ENCODE peak calls at places on chromosomes 11 and 22, in eight cellular contexts. One of them, this sample, is unnamed.

GRCh38 chr11:70364745-70365535 is 33.4 kb upstream of the CTTN start:
- DNase-seq in GM23338: no peak
- DNase-seq in CD8-positive, alpha-beta T cell: peak
- DNase-seq in spleen: peak
- DNase-seq in heart right ventricle: no peak
- DNase-seq in epithelial cell of proximal tubule: no peak
- DNase-seq in suprapubic skin: no peak
- DNase-seq in neuronal stem cell: no peak
- DNase-seq in this sample: no peak

GRCh38 chr11:69817265-69818236 is 1.7 kb downstream of the FGF3 start:
- DNase-seq in GM23338: peak
- DNase-seq in CD8-positive, alpha-beta T cell: no peak
- DNase-seq in spleen: no peak
- DNase-seq in heart right ventricle: no peak
- DNase-seq in epithelial cell of proximal tubule: no peak
- DNase-seq in suprapubic skin: no peak
- DNase-seq in neuronal stem cell: no peak
- DNase-seq in this sample: no peak

GRCh38 chr11:111360150-111361043 is 18.7 kb downstream of the POU2AF1 start:
- DNase-seq in GM23338: no peak
- DNase-seq in CD8-positive, alpha-beta T cell: no peak
- DNase-seq in spleen: no peak
- DNase-seq in heart right ventricle: no peak
- DNase-seq in epithelial cell of proximal tubule: no peak
- DNase-seq in suprapubic skin: no peak
- DNase-seq in neuronal stem cell: no peak
- DNase-seq in this sample: no peak

GRCh38 chr11:16193897-16194381 is 162.4 kb downstream of the SOX6 start:
- DNase-seq in GM23338: no peak
- DNase-seq in CD8-positive, alpha-beta T cell: no peak
- DNase-seq in spleen: no peak
- DNase-seq in heart right ventricle: no peak
- DNase-seq in epithelial cell of proximal tubule: no peak
- DNase-seq in suprapubic skin: no peak
- DNase-seq in neuronal stem cell: no peak
- DNase-seq in this sample: no peak

GRCh38 chr22:48824673-48825651 is 1002.7 kb downstream of the BRD1 start:
- DNase-seq in GM23338: no peak
- DNase-seq in CD8-positive, alpha-beta T cell: no peak
- DNase-seq in spleen: peak
- DNase-seq in heart right ventricle: no peak
- DNase-seq in epithelial cell of proximal tubule: no peak
- DNase-seq in suprapubic skin: no peak
- DNase-seq in neuronal stem cell: no peak
- DNase-seq in this sample: no peak

GRCh38 chr22:31625661-31626426 is 36.2 kb downstream of the PISD start:
- DNase-seq in GM23338: peak
- DNase-seq in CD8-positive, alpha-beta T cell: no peak
- DNase-seq in spleen: peak
- DNase-seq in heart right ventricle: peak
- DNase-seq in epithelial cell of proximal tubule: no peak
- DNase-seq in suprapubic skin: no peak
- DNase-seq in neuronal stem cell: peak
- DNase-seq in this sample: peak

GRCh38 chr11:56841210-56841810 is 92.8 kb upstream of the OR9G4 start:
- DNase-seq in GM23338: peak
- DNase-seq in CD8-positive, alpha-beta T cell: no peak
- DNase-seq in spleen: no peak
- DNase-seq in heart right ventricle: no peak
- DNase-seq in epithelial cell of proximal tubule: peak
- DNase-seq in suprapubic skin: no peak
- DNase-seq in neuronal stem cell: peak
- DNase-seq in this sample: peak

GRCh38 chr22:19052941-19053551 is 69.2 kb downstream of the DGCR2 start:
- DNase-seq in GM23338: no peak
- DNase-seq in CD8-positive, alpha-beta T cell: no peak
- DNase-seq in spleen: peak
- DNase-seq in heart right ventricle: no peak
- DNase-seq in epithelial cell of proximal tubule: no peak
- DNase-seq in suprapubic skin: peak
- DNase-seq in neuronal stem cell: no peak
- DNase-seq in this sample: no peak

GRCh38 chr11:79077684-79078379 is 363.0 kb downstream of the TENM4 start:
- DNase-seq in GM23338: no peak
- DNase-seq in CD8-positive, alpha-beta T cell: no peak
- DNase-seq in spleen: no peak
- DNase-seq in heart right ventricle: no peak
- DNase-seq in epithelial cell of proximal tubule: no peak
- DNase-seq in suprapubic skin: peak
- DNase-seq in neuronal stem cell: no peak
- DNase-seq in this sample: no peak

GRCh38 chr11:59186130-59186594 is 14.2 kb downstream of the DTX4 start:
- DNase-seq in GM23338: peak
- DNase-seq in CD8-positive, alpha-beta T cell: peak
- DNase-seq in spleen: no peak
- DNase-seq in heart right ventricle: peak
- DNase-seq in epithelial cell of proximal tubule: no peak
- DNase-seq in suprapubic skin: no peak
- DNase-seq in neuronal stem cell: no peak
- DNase-seq in this sample: no peak

GRCh38 chr11:2420502-2421225 is 20.1 kb downstream of the TSSC4 start:
- DNase-seq in GM23338: peak
- DNase-seq in CD8-positive, alpha-beta T cell: peak
- DNase-seq in spleen: peak
- DNase-seq in heart right ventricle: peak
- DNase-seq in epithelial cell of proximal tubule: no peak
- DNase-seq in suprapubic skin: no peak
- DNase-seq in neuronal stem cell: peak
- DNase-seq in this sample: peak

GRCh38 chr11:36452231-36452630 is 57.8 kb downstream of the TRAF6 start:
- DNase-seq in GM23338: no peak
- DNase-seq in CD8-positive, alpha-beta T cell: no peak
- DNase-seq in spleen: no peak
- DNase-seq in heart right ventricle: no peak
- DNase-seq in epithelial cell of proximal tubule: no peak
- DNase-seq in suprapubic skin: no peak
- DNase-seq in neuronal stem cell: no peak
- DNase-seq in this sample: peak

GRCh38 chr22:38927033-38927789 is 30.2 kb upstream of the APOBEC3A start:
- DNase-seq in GM23338: peak
- DNase-seq in CD8-positive, alpha-beta T cell: peak
- DNase-seq in spleen: peak
- DNase-seq in heart right ventricle: peak
- DNase-seq in epithelial cell of proximal tubule: no peak
- DNase-seq in suprapubic skin: peak
- DNase-seq in neuronal stem cell: peak
- DNase-seq in this sample: peak

GRCh38 chr11:117712530-117712929 is 84.5 kb downstream of the DSCAML1 start:
- DNase-seq in GM23338: no peak
- DNase-seq in CD8-positive, alpha-beta T cell: no peak
- DNase-seq in spleen: peak
- DNase-seq in heart right ventricle: no peak
- DNase-seq in epithelial cell of proximal tubule: no peak
- DNase-seq in suprapubic skin: no peak
- DNase-seq in neuronal stem cell: no peak
- DNase-seq in this sample: no peak

GRCh38 chr11:126114486-126115252 is 52.0 kb upstream of the CDON start:
- DNase-seq in GM23338: no peak
- DNase-seq in CD8-positive, alpha-beta T cell: no peak
- DNase-seq in spleen: peak
- DNase-seq in heart right ventricle: no peak
- DNase-seq in epithelial cell of proximal tubule: no peak
- DNase-seq in suprapubic skin: no peak
- DNase-seq in neuronal stem cell: no peak
- DNase-seq in this sample: no peak

GRCh38 chr22:39913321-39913720 is 12.4 kb downstream of the GRAP2 start:
- DNase-seq in GM23338: no peak
- DNase-seq in CD8-positive, alpha-beta T cell: no peak
- DNase-seq in spleen: no peak
- DNase-seq in heart right ventricle: no peak
- DNase-seq in epithelial cell of proximal tubule: no peak
- DNase-seq in suprapubic skin: no peak
- DNase-seq in neuronal stem cell: no peak
- DNase-seq in this sample: no peak

GRCh38 chr11:19428206-19429001 is 187.7 kb upstream of the E2F8 start:
- DNase-seq in GM23338: peak
- DNase-seq in CD8-positive, alpha-beta T cell: no peak
- DNase-seq in spleen: no peak
- DNase-seq in heart right ventricle: no peak
- DNase-seq in epithelial cell of proximal tubule: no peak
- DNase-seq in suprapubic skin: no peak
- DNase-seq in neuronal stem cell: no peak
- DNase-seq in this sample: no peak

GRCh38 chr11:114033572-114033971 is 25.9 kb upstream of the ZBTB16 start:
- DNase-seq in GM23338: no peak
- DNase-seq in CD8-positive, alpha-beta T cell: no peak
- DNase-seq in spleen: no peak
- DNase-seq in heart right ventricle: no peak
- DNase-seq in epithelial cell of proximal tubule: no peak
- DNase-seq in suprapubic skin: no peak
- DNase-seq in neuronal stem cell: no peak
- DNase-seq in this sample: no peak

GRCh38 chr22:30205281-30206115 is 41.1 kb downstream of the LIF start:
- DNase-seq in GM23338: no peak
- DNase-seq in CD8-positive, alpha-beta T cell: no peak
- DNase-seq in spleen: no peak
- DNase-seq in heart right ventricle: peak
- DNase-seq in epithelial cell of proximal tubule: peak
- DNase-seq in suprapubic skin: peak
- DNase-seq in neuronal stem cell: no peak
- DNase-seq in this sample: peak

GRCh38 chr22:29113329-29113728 is 40.5 kb downstream of the KREMEN1 start:
- DNase-seq in GM23338: no peak
- DNase-seq in CD8-positive, alpha-beta T cell: no peak
- DNase-seq in spleen: no peak
- DNase-seq in heart right ventricle: no peak
- DNase-seq in epithelial cell of proximal tubule: no peak
- DNase-seq in suprapubic skin: no peak
- DNase-seq in neuronal stem cell: no peak
- DNase-seq in this sample: no peak

GRCh38 chr22:29116397-29117123 is 43.7 kb downstream of the KREMEN1 start:
- DNase-seq in GM23338: no peak
- DNase-seq in CD8-positive, alpha-beta T cell: no peak
- DNase-seq in spleen: no peak
- DNase-seq in heart right ventricle: no peak
- DNase-seq in epithelial cell of proximal tubule: no peak
- DNase-seq in suprapubic skin: no peak
- DNase-seq in neuronal stem cell: no peak
- DNase-seq in this sample: no peak

GRCh38 chr22:29117799-29118477 is 45.1 kb downstream of the KREMEN1 start:
- DNase-seq in GM23338: no peak
- DNase-seq in CD8-positive, alpha-beta T cell: no peak
- DNase-seq in spleen: no peak
- DNase-seq in heart right ventricle: no peak
- DNase-seq in epithelial cell of proximal tubule: no peak
- DNase-seq in suprapubic skin: no peak
- DNase-seq in neuronal stem cell: no peak
- DNase-seq in this sample: peak

GRCh38 chr22:29114392-29114791 is 41.6 kb downstream of the KREMEN1 start:
- DNase-seq in GM23338: no peak
- DNase-seq in CD8-positive, alpha-beta T cell: no peak
- DNase-seq in spleen: no peak
- DNase-seq in heart right ventricle: no peak
- DNase-seq in epithelial cell of proximal tubule: no peak
- DNase-seq in suprapubic skin: no peak
- DNase-seq in neuronal stem cell: no peak
- DNase-seq in this sample: no peak

GRCh38 chr22:29115682-29116313 is 43.0 kb downstream of the KREMEN1 start:
- DNase-seq in GM23338: no peak
- DNase-seq in CD8-positive, alpha-beta T cell: no peak
- DNase-seq in spleen: no peak
- DNase-seq in heart right ventricle: no peak
- DNase-seq in epithelial cell of proximal tubule: no peak
- DNase-seq in suprapubic skin: no peak
- DNase-seq in neuronal stem cell: no peak
- DNase-seq in this sample: peak
- H3K4me3 ChIP-seq in GM23338: no peak
- H3K4me3 ChIP-seq in CD8-positive, alpha-beta T cell: no peak
- H3K4me3 ChIP-seq in spleen: no peak
- H3K4me3 ChIP-seq in heart right ventricle: no peak
- H3K4me3 ChIP-seq in epithelial cell of proximal tubule: no peak
- H3K4me3 ChIP-seq in suprapubic skin: no peak
- H3K4me3 ChIP-seq in neuronal stem cell: no peak
- H3K4me3 ChIP-seq in this sample: no peak

GRCh38 chr22:42646569-42647525 is 2.3 kb downstream of the CYB5R3 start:
- DNase-seq in GM23338: no peak
- DNase-seq in CD8-positive, alpha-beta T cell: no peak
- DNase-seq in spleen: no peak
- DNase-seq in heart right ventricle: peak
- DNase-seq in epithelial cell of proximal tubule: no peak
- DNase-seq in suprapubic skin: no peak
- DNase-seq in neuronal stem cell: no peak
- DNase-seq in this sample: peak
- H3K4me3 ChIP-seq in GM23338: no peak
- H3K4me3 ChIP-seq in CD8-positive, alpha-beta T cell: no peak
- H3K4me3 ChIP-seq in spleen: no peak
- H3K4me3 ChIP-seq in heart right ventricle: peak
- H3K4me3 ChIP-seq in epithelial cell of proximal tubule: peak
- H3K4me3 ChIP-seq in suprapubic skin: peak
- H3K4me3 ChIP-seq in neuronal stem cell: no peak
- H3K4me3 ChIP-seq in this sample: peak

GRCh38 chr11:93522448-93522847 is 20.7 kb downstream of the SMCO4 start:
- DNase-seq in GM23338: no peak
- DNase-seq in CD8-positive, alpha-beta T cell: no peak
- DNase-seq in spleen: no peak
- DNase-seq in heart right ventricle: no peak
- DNase-seq in epithelial cell of proximal tubule: no peak
- DNase-seq in suprapubic skin: no peak
- DNase-seq in neuronal stem cell: no peak
- DNase-seq in this sample: no peak
- H3K4me3 ChIP-seq in GM23338: no peak
- H3K4me3 ChIP-seq in CD8-positive, alpha-beta T cell: no peak
- H3K4me3 ChIP-seq in spleen: no peak
- H3K4me3 ChIP-seq in heart right ventricle: no peak
- H3K4me3 ChIP-seq in epithelial cell of proximal tubule: no peak
- H3K4me3 ChIP-seq in suprapubic skin: no peak
- H3K4me3 ChIP-seq in neuronal stem cell: no peak
- H3K4me3 ChIP-seq in this sample: no peak

GRCh38 chr11:132073787-132074186 is 703.4 kb downstream of the NTM start:
- DNase-seq in GM23338: no peak
- DNase-seq in CD8-positive, alpha-beta T cell: no peak
- DNase-seq in spleen: no peak
- DNase-seq in heart right ventricle: no peak
- DNase-seq in epithelial cell of proximal tubule: no peak
- DNase-seq in suprapubic skin: no peak
- DNase-seq in neuronal stem cell: no peak
- DNase-seq in this sample: no peak

GRCh38 chr11:132068556-132068955 is 698.1 kb downstream of the NTM start:
- DNase-seq in GM23338: no peak
- DNase-seq in CD8-positive, alpha-beta T cell: no peak
- DNase-seq in spleen: no peak
- DNase-seq in heart right ventricle: no peak
- DNase-seq in epithelial cell of proximal tubule: no peak
- DNase-seq in suprapubic skin: no peak
- DNase-seq in neuronal stem cell: no peak
- DNase-seq in this sample: peak

GRCh38 chr11:132075447-132075846 is 705.0 kb downstream of the NTM start:
- DNase-seq in GM23338: no peak
- DNase-seq in CD8-positive, alpha-beta T cell: no peak
- DNase-seq in spleen: no peak
- DNase-seq in heart right ventricle: no peak
- DNase-seq in epithelial cell of proximal tubule: no peak
- DNase-seq in suprapubic skin: no peak
- DNase-seq in neuronal stem cell: no peak
- DNase-seq in this sample: no peak

GRCh38 chr11:132072044-132072879 is 701.8 kb downstream of the NTM start:
- DNase-seq in GM23338: no peak
- DNase-seq in CD8-positive, alpha-beta T cell: no peak
- DNase-seq in spleen: no peak
- DNase-seq in heart right ventricle: no peak
- DNase-seq in epithelial cell of proximal tubule: peak
- DNase-seq in suprapubic skin: no peak
- DNase-seq in neuronal stem cell: no peak
- DNase-seq in this sample: peak

GRCh38 chr11:132072880-132073213 is 702.4 kb downstream of the NTM start:
- DNase-seq in GM23338: no peak
- DNase-seq in CD8-positive, alpha-beta T cell: no peak
- DNase-seq in spleen: no peak
- DNase-seq in heart right ventricle: no peak
- DNase-seq in epithelial cell of proximal tubule: no peak
- DNase-seq in suprapubic skin: no peak
- DNase-seq in neuronal stem cell: no peak
- DNase-seq in this sample: peak
- H3K4me3 ChIP-seq in GM23338: no peak
- H3K4me3 ChIP-seq in CD8-positive, alpha-beta T cell: no peak
- H3K4me3 ChIP-seq in spleen: no peak
- H3K4me3 ChIP-seq in heart right ventricle: no peak
- H3K4me3 ChIP-seq in epithelial cell of proximal tubule: no peak
- H3K4me3 ChIP-seq in suprapubic skin: no peak
- H3K4me3 ChIP-seq in neuronal stem cell: no peak
- H3K4me3 ChIP-seq in this sample: no peak

This sample was measured in fibroblast of the aortic adventitia.